ENCODE peak calls at places on chromosomes 6 and 20, in six cellular contexts. O is BE2C, A is iPS DF 6.9, C is HCT116, W is hepatocyte, G is astrocyte. U is an unnamed sample. For H3K27me3 and H3K36me3, the result is how much of the 10 kb centered on the place peaks cover.

GRCh38 chr6:150624199-150624598 is 24.5 kb downstream of the PLEKHG1 start:
- DNase-seq in A (no peak), O (no peak), G (no peak), W (no peak), C (no peak), U (no peak)

GRCh38 chr20:13661070-13661687 is 22.4 kb upstream of the TASP1 start:
- DNase-seq in O (no peak), A (no peak), W (no peak), C (no peak), G (peak), U (no peak)

GRCh38 chr6:118674772-118675171 is 23.4 kb upstream of the CEP85L start:
- DNase-seq in O (no peak), W (no peak), G (no peak), C (no peak), A (no peak), U (no peak)

GRCh38 chr6:136037885-136038460 is 186.5 kb downstream of the PDE7B start:
- DNase-seq in G (peak), A (no peak), W (peak), O (no peak), C (no peak), U (no peak)

GRCh38 chr6:89475634-89476033 is 42.7 kb downstream of the ANKRD6 start:
- DNase-seq in C (no peak), A (no peak), G (peak), O (no peak), W (no peak), U (no peak)

GRCh38 chr6:128208851-128209580 is 308.2 kb upstream of the THEMIS start:
- DNase-seq in A (no peak), O (no peak), G (peak), W (no peak), C (no peak), U (no peak)

GRCh38 chr20:8807480-8808179 is 261.3 kb upstream of the PLCB4 start:
- DNase-seq in G (no peak), O (no peak), A (no peak), W (no peak), C (no peak), U (no peak)

GRCh38 chr6:3266170-3266569 is 7.4 kb downstream of the PSMG4 start:
- DNase-seq in A (no peak), O (no peak), C (no peak), G (no peak), W (no peak), U (peak)

GRCh38 chr6:56510984-56511531 is 131.6 kb downstream of the DST start:
- DNase-seq in C (no peak), A (no peak), O (no peak), W (peak), G (no peak), U (no peak)

GRCh38 chr20:57564951-57565642 is 4.2 kb downstream of the PCK1 start:
- DNase-seq in A (no peak), G (no peak), O (no peak), C (no peak), W (no peak), U (no peak)

GRCh38 chr6:110976575-110976974 is 5.3 kb upstream of the RPF2 start:
- DNase-seq in G (no peak), O (no peak), C (no peak), A (no peak), W (no peak), U (no peak)

GRCh38 chr6:108796875-108797274 is 51.3 kb upstream of the ARMC2 start:
- DNase-seq in C (no peak), G (no peak), W (no peak), A (no peak), O (no peak), U (no peak)

GRCh38 chr20:41304002-41304401 is 13.5 kb downstream of the ZHX3 start:
- DNase-seq in A (no peak), O (no peak), G (no peak), C (no peak), W (no peak), U (no peak)

GRCh38 chr6:33164665-33165373 is 27.4 kb downstream of the COL11A2 start:
- DNase-seq in G (no peak), C (no peak), A (no peak), W (no peak), O (no peak), U (peak)

GRCh38 chr6:168101201-168102092 is 22.4 kb upstream of the FRMD1 start:
- DNase-seq in A (no peak), C (no peak), W (no peak), G (no peak), O (no peak), U (peak)

GRCh38 chr6:119495230-119495683 is 145.7 kb upstream of the MAN1A1 start:
- DNase-seq in C (no peak), O (peak), G (no peak), A (no peak), W (no peak), U (no peak)

GRCh38 chr20:9442858-9443257 is 71.5 kb upstream of the LAMP5 start:
- DNase-seq in G (no peak), W (peak), O (peak), C (no peak), A (no peak), U (no peak)

GRCh38 chr6:150410906-150411305 is 42.1 kb downstream of the IYD start:
- DNase-seq in O (no peak), G (peak), A (no peak), W (no peak), C (no peak), U (no peak)

GRCh38 chr20:37567671-37568588 is 40.3 kb upstream of the BLCAP start:
- DNase-seq in A (no peak), G (no peak), O (no peak), C (no peak), W (no peak), U (peak)

GRCh38 chr6:47245745-47246371 is 63.8 kb downstream of the TNFRSF21 start:
- DNase-seq in O (no peak), C (no peak), W (no peak), G (no peak), A (no peak), U (no peak)
- H3K4me3 ChIP-seq in O (no peak), C (no peak), W (no peak), G (no peak), A (no peak), U (no peak)

GRCh38 chr20:64198347-64198746 is 34.1 kb downstream of the MYT1 start:
- DNase-seq in O (no peak), A (no peak), C (no peak), W (no peak), G (no peak), U (no peak)

GRCh38 chr20:64200740-64201139 is 36.5 kb downstream of the MYT1 start:
- DNase-seq in W (no peak), O (no peak), G (no peak), C (no peak), A (no peak), U (no peak)

GRCh38 chr20:64203037-64203777 is 39.0 kb downstream of the MYT1 start:
- DNase-seq in A (no peak), O (peak), W (no peak), C (no peak), G (no peak), U (no peak)

GRCh38 chr20:64199395-64199794 is 35.1 kb downstream of the MYT1 start:
- DNase-seq in W (no peak), O (no peak), G (no peak), A (no peak), C (no peak), U (no peak)

DNA sequence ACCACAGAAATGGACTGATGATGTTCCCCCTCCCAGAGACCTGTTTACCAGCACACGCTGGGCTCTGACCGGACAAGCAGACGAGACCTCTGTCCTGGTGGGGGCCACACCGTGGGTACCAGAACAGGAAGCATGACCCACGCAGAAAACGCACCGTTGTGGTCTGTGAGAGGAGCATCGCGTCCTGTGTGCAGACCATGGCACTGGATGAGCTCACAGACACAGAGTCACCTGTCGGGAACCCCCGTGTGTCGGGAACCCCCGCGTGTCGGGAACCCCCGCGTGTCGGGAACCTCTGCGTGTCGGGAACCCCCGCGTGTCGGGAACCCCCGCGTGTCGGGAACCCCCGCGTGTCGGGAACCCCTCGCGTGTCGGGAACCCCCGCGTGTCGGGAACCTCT is 37.4 kb downstream of the MYT1 start:
- DNase-seq in C (no peak), G (no peak), A (no peak), W (no peak), O (no peak), U (no peak)
- H3K27me3 ChIP-seq in C (under half), G (under half), A (under half), W (under half), O (under half), U (under half)

DNA sequence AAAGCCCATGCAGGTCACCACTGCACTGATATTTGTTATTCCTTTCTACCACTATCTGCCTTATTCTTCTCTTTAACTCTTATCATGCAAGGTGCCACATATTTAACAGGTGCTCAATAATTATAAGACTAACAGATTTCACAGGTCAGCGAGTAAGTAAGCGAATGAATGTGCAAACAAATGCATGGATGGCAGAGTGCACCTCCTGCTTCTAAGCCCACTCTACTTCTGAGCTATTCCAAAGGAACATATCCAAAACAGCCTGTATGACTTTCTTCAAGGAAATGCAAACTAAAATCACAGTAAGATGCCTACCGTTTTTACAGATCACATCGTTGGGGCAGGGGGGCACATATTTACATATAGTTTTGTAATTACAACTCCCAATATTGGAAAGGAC is 71.3 kb downstream of the ZMYND8 start:
- DNase-seq in O (no peak), C (no peak), A (no peak), G (no peak), W (no peak), U (no peak)
- H3K36me3 ChIP-seq in O (half or more), C (under half), A (under half), G (half or more), W (under half), U (under half)

GRCh38 chr6:152979116-152979515 is 3.7 kb downstream of the FBXO5 start:
- DNase-seq in G (no peak), A (no peak), C (no peak), O (no peak), W (no peak), U (no peak)
- H3K4me3 ChIP-seq in G (no peak), A (no peak), C (no peak), O (no peak), W (no peak), U (no peak)